ENCODE peak calls at places on chromosome 16, in eight cellular contexts. W, Q, V, I, P, B, D and U are unnamed samples.

GRCh38 chr16:8989099-8989878 is 25.6 kb upstream of the USP7 start:
- DNase-seq in V (no peak), B (no peak), I (no peak), P (no peak), Q (no peak), W (no peak), D (peak), U (no peak)

GRCh38 chr16:20612551-20613470 is 36.6 kb upstream of the ACSM2B start:
- DNase-seq in Q (no peak), D (no peak), I (no peak), W (peak), B (no peak), V (no peak), P (no peak), U (no peak)

GRCh38 chr16:58022601-58023371 is 2.8 kb upstream of the MMP15 start:
- DNase-seq in P (peak), V (peak), Q (no peak), I (peak), W (peak), B (peak), D (no peak), U (peak)

GRCh38 chr16:1920727-1921155 is 2.5 kb upstream of the HS3ST6 start:
- DNase-seq in P (peak), I (no peak), D (peak), Q (no peak), B (no peak), W (no peak), V (no peak), U (no peak)

GRCh38 chr16:15967655-15968315 is 18.4 kb downstream of the ABCC1 start:
- DNase-seq in B (no peak), V (no peak), W (no peak), P (no peak), Q (no peak), I (no peak), D (no peak), U (no peak)

GRCh38 chr16:60204221-60204620 is 1470.1 kb upstream of the GOT2 start:
- DNase-seq in D (no peak), B (no peak), Q (no peak), V (peak), I (no peak), W (no peak), P (no peak), U (no peak)

GRCh38 chr16:3950343-3951193 is 70.1 kb upstream of the CREBBP start:
- DNase-seq in W (peak), D (no peak), B (peak), V (peak), P (peak), I (no peak), Q (no peak), U (peak)

GRCh38 chr16:30585022-30585399 is 486 bp downstream of the ZNF785 start:
- DNase-seq in I (no peak), P (peak), Q (no peak), V (peak), W (no peak), D (no peak), B (peak), U (no peak)

GRCh38 chr16:82980810-82981209 is 354.0 kb downstream of the CDH13 start:
- DNase-seq in W (no peak), P (no peak), V (no peak), D (no peak), I (no peak), B (no peak), Q (no peak), U (no peak)

GRCh38 chr16:87119168-87119567 is 198.0 kb downstream of the C16orf95 start:
- DNase-seq in Q (no peak), D (no peak), V (no peak), W (no peak), I (no peak), B (no peak), P (no peak), U (no peak)

GRCh38 chr16:87119748-87120147 is 197.4 kb downstream of the C16orf95 start:
- DNase-seq in B (no peak), W (no peak), V (no peak), P (no peak), I (no peak), D (no peak), Q (no peak), U (no peak)

GRCh38 chr16:87117936-87118335 is 199.3 kb downstream of the C16orf95 start:
- DNase-seq in Q (no peak), P (no peak), I (no peak), V (no peak), D (no peak), B (no peak), W (no peak), U (no peak)

GRCh38 chr16:87115646-87116045 is 201.5 kb downstream of the C16orf95 start:
- DNase-seq in I (no peak), P (no peak), B (no peak), W (no peak), Q (no peak), V (no peak), D (no peak), U (no peak)

DNA sequence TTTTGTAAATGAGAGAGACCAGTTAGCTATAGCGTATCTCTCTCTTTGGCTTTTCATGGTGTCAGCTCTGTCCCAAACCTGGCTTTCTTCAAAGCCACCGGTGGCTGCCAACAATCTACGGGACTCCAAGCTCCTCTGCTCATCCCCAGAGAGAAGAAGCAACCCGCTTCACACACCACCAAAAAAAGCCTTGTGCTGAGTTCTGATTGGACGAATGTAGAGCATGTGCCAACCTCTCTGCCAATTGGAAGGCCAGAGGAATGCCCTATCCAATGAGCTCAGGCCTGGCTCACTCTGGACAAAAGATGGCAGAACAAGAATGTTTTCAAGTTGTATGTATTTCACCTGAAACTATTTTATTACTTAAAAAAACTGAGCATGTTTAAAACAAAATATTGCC is 202.4 kb downstream of the C16orf95 start:
- DNase-seq in I (no peak), P (no peak), B (no peak), Q (no peak), W (no peak), V (no peak), D (no peak), U (no peak)
- TF ChIP-seq CTCF in I (no peak), P (no peak), B (no peak), Q (no peak), W (no peak), V (no peak), D (no peak), U (no peak)

DNA sequence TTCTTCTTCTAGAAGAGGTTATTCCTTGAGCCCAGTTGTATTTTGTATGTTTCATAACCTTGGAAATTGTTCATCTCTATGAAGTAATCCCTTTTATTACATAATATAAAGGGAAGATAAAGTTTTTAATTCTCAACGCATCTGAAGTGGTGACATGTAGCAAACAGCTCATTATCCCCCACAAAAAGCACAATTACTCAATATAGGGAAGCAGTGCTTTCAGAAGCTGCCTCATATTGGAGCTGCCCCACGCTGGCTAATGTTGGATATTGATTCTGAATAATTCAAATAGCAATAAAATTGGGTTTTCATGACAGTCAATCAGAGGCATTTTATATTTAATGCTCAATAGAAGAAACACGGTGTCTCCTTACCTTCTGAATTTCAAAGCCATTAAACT is 604.3 kb upstream of the RBFOX1 start:
- DNase-seq in Q (no peak), W (no peak), P (no peak), I (no peak), D (no peak), V (no peak), B (no peak), U (no peak)
- TF ChIP-seq CTCF in Q (no peak), W (no peak), P (no peak), I (no peak), D (no peak), V (no peak), B (no peak), U (no peak)

GRCh38 chr16:84144301-84144858 is 597 bp downstream of the HSDL1 start:
- DNase-seq in B (peak), Q (no peak), D (peak), V (no peak), W (no peak), I (peak), P (peak), U (peak)

GRCh38 chr16:84143784-84144199 is 1.2 kb downstream of the HSDL1 start:
- DNase-seq in V (no peak), B (no peak), W (no peak), D (no peak), P (no peak), I (no peak), Q (no peak), U (no peak)

GRCh38 chr16:84143081-84143480 is 1.9 kb downstream of the HSDL1 start:
- DNase-seq in B (no peak), W (no peak), D (no peak), I (no peak), P (no peak), Q (no peak), V (no peak), U (no peak)

GRCh38 chr16:84141143-84141670 is 3.8 kb downstream of the HSDL1 start:
- DNase-seq in Q (no peak), W (no peak), D (no peak), P (no peak), B (no peak), V (no peak), I (no peak), U (no peak)

DNA sequence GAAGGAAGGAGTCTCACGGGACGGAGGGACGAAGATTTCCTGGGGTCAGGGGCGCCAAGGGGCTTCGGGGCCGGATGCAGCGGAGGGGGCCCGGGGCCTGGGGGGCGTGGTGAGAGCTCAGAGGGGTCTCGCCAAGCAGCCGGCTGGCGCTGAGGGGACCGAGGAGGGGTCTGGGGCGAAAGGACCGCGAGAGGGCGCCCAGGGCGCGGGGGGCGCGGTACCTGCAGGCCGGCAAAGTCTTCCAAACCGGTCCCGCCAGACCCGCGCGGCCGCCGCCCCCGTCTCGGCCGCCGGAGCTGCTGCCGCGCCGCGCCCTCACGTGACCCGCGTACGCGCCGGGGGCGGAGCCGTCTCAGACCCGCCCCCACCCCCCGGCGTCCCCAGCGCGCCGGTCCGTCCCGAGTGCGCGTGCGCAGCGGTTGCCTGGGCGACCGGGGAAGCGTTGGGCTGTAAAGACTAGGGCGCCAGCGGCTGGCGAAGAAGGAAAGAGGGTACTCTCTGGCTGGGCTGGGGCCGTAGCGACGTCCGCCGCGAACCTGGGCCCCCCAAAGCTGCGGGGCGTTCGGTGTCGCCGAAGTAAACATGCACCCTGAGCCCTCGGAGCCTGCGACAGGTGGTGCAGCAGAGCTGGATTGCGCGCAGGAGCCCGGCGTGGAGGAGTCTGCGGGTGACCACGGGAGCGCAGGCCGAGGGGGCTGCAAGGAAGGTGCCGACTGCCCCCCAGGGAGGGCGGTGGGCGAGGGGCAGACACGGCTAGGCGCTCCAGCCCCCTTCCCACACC is at the start of the genes DNAAF1 and HSDL1:
- DNase-seq in V (peak), I (peak), D (peak), Q (peak), W (peak), P (peak), B (peak), U (peak)
- TF ChIP-seq CTCF in V (no peak), I (no peak), D (no peak), Q (no peak), W (peak), P (no peak), B (no peak), U (no peak)

DNA sequence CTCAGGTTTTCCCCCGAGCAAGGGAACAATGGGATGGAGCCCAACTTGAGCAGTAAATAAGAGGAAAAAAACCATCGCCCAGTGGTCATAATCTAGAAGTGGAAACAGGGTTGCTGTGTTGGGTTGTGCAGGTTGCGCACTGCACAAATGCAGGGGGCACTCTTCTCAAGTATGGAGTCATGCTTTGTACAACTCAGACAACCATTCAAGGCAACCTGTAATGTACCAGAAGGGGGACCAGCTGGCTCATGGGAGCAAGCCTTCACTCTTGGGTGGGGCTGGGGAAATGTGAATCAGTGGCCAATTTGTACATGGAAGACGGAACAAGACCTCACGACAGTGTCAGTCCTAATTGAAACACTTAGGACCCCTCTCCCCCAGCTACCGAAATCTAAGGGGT is 23.9 kb upstream of the LITAF start:
- DNase-seq in I (no peak), P (no peak), D (no peak), W (no peak), V (no peak), B (no peak), Q (no peak), U (no peak)
- TF ChIP-seq CTCF in I (no peak), P (no peak), D (no peak), W (no peak), V (no peak), B (no peak), Q (no peak), U (no peak)